ENCODE peak calls at places on chromosome 2, in four cellular contexts. R, O, J and N are unnamed samples. For H3K4me1, the result is how much of the 10 kb centered on the place peaks cover.

GRCh38 chr2:72136933-72137497 is 10.6 kb downstream of the CYP26B1 start:
- DNase-seq in J (no peak), R (no peak), O (peak), N (peak)

GRCh38 chr2:69499242-69499641 is 62.0 kb upstream of the NFU1 start:
- DNase-seq in R (no peak), O (no peak), J (no peak), N (no peak)

GRCh38 chr2:193966590-193966989 is 1690.4 kb upstream of the SLC39A10 start:
- DNase-seq in O (no peak), R (no peak), J (no peak), N (no peak)

GRCh38 chr2:224938670-224939309 is 103.5 kb downstream of the DOCK10 start:
- DNase-seq in R (no peak), O (no peak), J (no peak), N (no peak)

GRCh38 chr2:27407798-27408491 is 1.4 kb downstream of the PPM1G start:
- DNase-seq in O (no peak), R (peak), J (no peak), N (no peak)

GRCh38 chr2:166125557-166125956 is 2.3 kb downstream of the SCN1A start:
- DNase-seq in J (no peak), O (no peak), R (no peak), N (no peak)

GRCh38 chr2:231922311-231922710 is 3.9 kb downstream of the NPPC start:
- DNase-seq in J (peak), R (no peak), O (peak), N (peak)

GRCh38 chr2:17373041-17373440 is 145.2 kb downstream of the RAD51AP2 start:
- DNase-seq in J (no peak), R (no peak), O (no peak), N (no peak)

GRCh38 chr2:182618672-182619079 is 97.4 kb upstream of the DNAJC10 start:
- DNase-seq in O (no peak), R (no peak), J (no peak), N (no peak)

GRCh38 chr2:231390667-231391066 is 4.8 kb upstream of the B3GNT7 start:
- DNase-seq in R (no peak), O (no peak), J (no peak), N (no peak)

GRCh38 chr2:24489942-24490673 is 946 bp upstream of the NCOA1 start:
- DNase-seq in J (no peak), R (peak), O (no peak), N (no peak)

GRCh38 chr2:24492283-24493272 is 1.5 kb downstream of the NCOA1 start:
- DNase-seq in J (no peak), O (no peak), R (no peak), N (no peak)

GRCh38 chr2:24490674-24491625 is at the start of gene NCOA1:
- DNase-seq in O (peak), J (peak), R (peak), N (peak)

GRCh38 chr2:24493713-24494112 is 2.7 kb downstream of the NCOA1 start:
- DNase-seq in R (no peak), O (no peak), J (no peak), N (no peak)

GRCh38 chr2:24491626-24492282 is 700 bp downstream of the NCOA1 start:
- DNase-seq in R (no peak), J (peak), O (peak), N (peak)
- H3K4me1 ChIP-seq in R (under half), J (half or more), O (under half), N (half or more)

GRCh38 chr2:197614532-197614931 is 60.9 kb downstream of the RFTN2 start:
- DNase-seq in R (no peak), O (no peak), J (no peak), N (no peak)

GRCh38 chr2:197613509-197613987 is 61.8 kb downstream of the RFTN2 start:
- DNase-seq in O (no peak), J (no peak), R (peak), N (no peak)

GRCh38 chr2:197620113-197620512 is 55.3 kb downstream of the RFTN2 start:
- DNase-seq in O (no peak), R (no peak), J (no peak), N (no peak)

GRCh38 chr2:197615033-197615652 is 60.2 kb downstream of the RFTN2 start:
- DNase-seq in O (no peak), J (no peak), R (peak), N (no peak)
- TF ChIP-seq CTCF in O (peak), J (no peak), R (peak), N (peak)

GRCh38 chr2:157572725-157573124 is 55.9 kb downstream of the ACVR1C start:
- DNase-seq in R (no peak), O (no peak), J (no peak), N (no peak)
- H3K4me1 ChIP-seq in R (under half), O (under half), J (under half), N (under half)

GRCh38 chr2:63891488-63892030 is 49.9 kb downstream of the UGP2 start:
- DNase-seq in O (no peak), R (no peak), J (no peak), N (no peak)

GRCh38 chr2:63898839-63899238 is 57.1 kb downstream of the UGP2 start:
- DNase-seq in R (no peak), O (no peak), J (no peak), N (no peak)

GRCh38 chr2:63893163-63893562 is 51.5 kb downstream of the UGP2 start:
- DNase-seq in O (no peak), R (no peak), J (no peak), N (no peak)

GRCh38 chr2:63890678-63891077 is 49.0 kb downstream of the UGP2 start:
- DNase-seq in J (no peak), R (no peak), O (no peak), N (no peak)

GRCh38 chr2:63894167-63894566 is 52.5 kb downstream of the UGP2 start:
- DNase-seq in J (no peak), O (no peak), R (no peak), N (no peak)
- TF ChIP-seq CTCF in J (no peak), O (no peak), R (no peak), N (no peak)

DNA sequence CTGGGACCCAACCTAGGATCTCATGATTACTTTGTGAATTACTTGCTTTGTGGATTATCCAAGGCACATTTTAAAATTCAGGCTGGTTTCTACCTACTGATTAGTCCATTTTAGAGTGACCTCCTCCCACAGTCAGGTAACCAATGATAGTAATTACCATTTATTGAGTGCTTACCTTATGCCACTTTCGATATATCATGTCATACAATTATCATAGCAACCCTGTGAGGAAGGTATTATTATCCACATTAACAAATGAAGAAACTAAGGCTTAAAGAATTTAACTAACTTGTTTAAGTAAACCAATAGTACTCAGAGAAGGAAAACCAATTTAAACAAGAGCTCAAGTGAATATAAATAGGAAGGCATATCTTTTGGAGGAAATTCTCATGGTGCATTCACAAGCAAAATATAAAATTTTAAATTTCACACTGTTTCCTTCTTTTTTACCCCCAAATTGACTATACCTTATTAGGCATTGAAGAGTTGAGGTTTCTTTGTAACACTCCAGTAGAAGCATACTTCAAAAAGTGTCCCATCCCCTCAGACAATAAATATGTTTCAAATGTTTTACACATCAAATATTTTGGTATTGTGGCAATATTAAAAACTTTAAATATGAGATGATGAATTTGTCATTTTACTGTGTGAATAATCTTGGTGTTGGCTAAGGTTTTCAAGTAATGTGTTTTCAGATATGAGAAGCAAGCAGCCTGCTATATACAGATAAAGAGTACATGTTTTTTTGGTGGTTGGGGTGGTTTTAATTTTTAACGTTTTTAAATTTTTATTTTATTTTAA is 36.9 kb upstream of the DLX1 start:
- DNase-seq in R (no peak), O (no peak), J (no peak), N (no peak)
- H3K4me1 ChIP-seq in R (under half), O (under half), J (under half), N (under half)

GRCh38 chr2:181007086-181007837 is 26.9 kb downstream of the UBE2E3 start:
- DNase-seq in O (no peak), J (no peak), R (no peak), N (no peak)

GRCh38 chr2:181005326-181005655 is 24.9 kb downstream of the UBE2E3 start:
- DNase-seq in O (no peak), R (no peak), J (no peak), N (no peak)

GRCh38 chr2:181005809-181006208 is 25.4 kb downstream of the UBE2E3 start:
- DNase-seq in J (no peak), R (no peak), O (no peak), N (no peak)

GRCh38 chr2:181008418-181008817 is 28.0 kb downstream of the UBE2E3 start:
- DNase-seq in R (no peak), J (no peak), O (no peak), N (no peak)

GRCh38 chr2:181004647-181005325 is 24.4 kb downstream of the UBE2E3 start:
- DNase-seq in R (no peak), J (no peak), O (no peak), N (no peak)
- TF ChIP-seq CTCF in R (no peak), J (no peak), O (no peak), N (no peak)